ENCODE peak calls at places on chromosomes 7 and 10, in seven cellular contexts. Y is SK-N-SH, Q is upper lobe of right lung, A is brain microvascular endothelial cell, O is psoas muscle, M is mucosa of descending colon, I is esophagus squamous epithelium. E is an unnamed sample.

GRCh38 chr10:49407552-49408137 is 11.8 kb upstream of the DRGX start:
- DNase-seq in Y (peak; percentile 83), Q (peak; percentile 87), A (peak; percentile 72), O (peak; percentile 73), M (peak; percentile 87), I (no peak), E (peak; percentile 61)

GRCh38 chr7:1946461-1947450 is 276.7 kb downstream of the ELFN1 start:
- DNase-seq in Y (no peak), Q (no peak), A (no peak), O (peak; percentile 4), M (no peak), I (no peak), E (no peak)

GRCh38 chr10:104304927-104305326 is 33.3 kb downstream of the ITPRIP start:
- DNase-seq in Y (no peak), Q (no peak), A (peak; percentile 11), O (no peak), M (no peak), I (no peak), E (no peak)

GRCh38 chr7:77434570-77434969 is 18.4 kb upstream of the GSAP start:
- DNase-seq in Y (no peak), Q (no peak), A (no peak), O (no peak), M (no peak), I (no peak), E (no peak)

GRCh38 chr7:131072505-131073091 is 255.1 kb upstream of the MKLN1 start:
- DNase-seq in Y (no peak), Q (no peak), A (no peak), O (no peak), M (no peak), I (no peak), E (peak; percentile 35)

GRCh38 chr10:132518572-132519381 is 18.8 kb upstream of the INPP5A start:
- DNase-seq in Y (no peak), Q (peak; percentile 90), A (no peak), O (no peak), M (peak; percentile 92), I (no peak), E (peak; percentile 40)

GRCh38 chr10:109880886-109881467 is 42.3 kb downstream of the XPNPEP1 start:
- DNase-seq in Y (no peak), Q (no peak), A (no peak), O (no peak), M (no peak), I (no peak), E (no peak)

GRCh38 chr7:42238709-42239395 is 1.8 kb upstream of the GLI3 start:
- DNase-seq in Y (no peak), Q (no peak), A (peak; percentile 76), O (peak; percentile 26), M (no peak), I (no peak), E (peak; percentile 69)

GRCh38 chr10:132065491-132066105 is at the start of gene JAKMIP3:
- DNase-seq in Y (no peak), Q (peak; percentile 64), A (peak; percentile 93), O (peak; percentile 54), M (no peak), I (no peak), E (peak; percentile 76)

GRCh38 chr7:71776726-71777125 is 635.4 kb downstream of the CALN1 start:
- DNase-seq in Y (no peak), Q (no peak), A (no peak), O (no peak), M (no peak), I (no peak), E (no peak)

GRCh38 chr7:102253076-102253972 is 33.3 kb upstream of the SH2B2 start:
- DNase-seq in Y (no peak), Q (no peak), A (no peak), O (no peak), M (no peak), I (no peak), E (no peak)

GRCh38 chr7:11667810-11668185 is 164.2 kb downstream of the THSD7A start:
- DNase-seq in Y (no peak), Q (no peak), A (no peak), O (no peak), M (no peak), I (no peak), E (no peak)

GRCh38 chr7:48085433-48085791 is 3.7 kb upstream of the UPP1 start:
- DNase-seq in Y (no peak), Q (no peak), A (no peak), O (no peak), M (no peak), I (no peak), E (no peak)

GRCh38 chr10:62831346-62831745 is 15.2 kb upstream of the EGR2 start:
- DNase-seq in Y (no peak), Q (no peak), A (peak; percentile 83), O (no peak), M (no peak), I (no peak), E (no peak)

GRCh38 chr10:9097206-9097990 is 1042.9 kb downstream of the GATA3 start:
- DNase-seq in Y (no peak), Q (no peak), A (no peak), O (no peak), M (no peak), I (no peak), E (peak; percentile 11)

GRCh38 chr10:15433850-15434537 is 62.9 kb upstream of the FAM171A1 start:
- DNase-seq in Y (peak; percentile 58), Q (no peak), A (peak; percentile 45), O (no peak), M (no peak), I (no peak), E (peak; percentile 33)

GRCh38 chr10:96833220-96834001 is 1.3 kb downstream of the LCOR start:
- DNase-seq in Y (peak; percentile 47), Q (no peak), A (no peak), O (peak; percentile 33), M (no peak), I (no peak), E (peak; percentile 25)

GRCh38 chr10:74841265-74841973 is 15.0 kb downstream of the KAT6B start:
- DNase-seq in Y (no peak), Q (no peak), A (peak; percentile 18), O (no peak), M (no peak), I (no peak), E (no peak)

GRCh38 chr7:22109761-22110160 is 164.1 kb upstream of the CDCA7L start:
- DNase-seq in Y (peak; percentile 35), Q (no peak), A (peak; percentile 9), O (no peak), M (peak; percentile 41), I (no peak), E (peak; percentile 16)
- TF ChIP-seq CTCF in Y (no peak), Q (no peak), A (peak; percentile 65), O (no peak), M (no peak), I (no peak), E (peak; percentile 56)

GRCh38 chr10:13337827-13338196 is 10.3 kb downstream of the SEPHS1 start:
- DNase-seq in Y (no peak), Q (no peak), A (no peak), O (no peak), M (peak; percentile 58), I (no peak), E (no peak)
- H3K36me3 ChIP-seq in Y (peaks cover 8% of the 10 kb centered on the region), Q (peaks cover 21% of the 10 kb centered on the region), A (peaks cover 19% of the 10 kb centered on the region), O (peaks cover 4% of the 10 kb centered on the region), M (no peaks in the 10 kb centered on the region), I (peaks cover 24% of the 10 kb centered on the region), E (peaks cover 2% of the 10 kb centered on the region)

GRCh38 chr7:18570890-18571478 is 75.4 kb downstream of the HDAC9 start:
- DNase-seq in Y (peak; percentile 65), Q (no peak), A (peak; percentile 31), O (no peak), M (no peak), I (no peak), E (peak; percentile 54)
- TF ChIP-seq CTCF in Y (peak; percentile 93), Q (peak; percentile 48), A (peak; percentile 34), O (peak; percentile 54), M (no peak), I (peak; percentile 35), E (peak; percentile 28)

GRCh38 chr10:122875843-122876492 is 3.4 kb downstream of the FAM24B start:
- DNase-seq in Y (no peak), Q (no peak), A (no peak), O (no peak), M (no peak), I (no peak), E (no peak)
- H3K36me3 ChIP-seq in Y (no peaks in the 10 kb centered on the region), Q (no peaks in the 10 kb centered on the region), A (no peaks in the 10 kb centered on the region), O (no peaks in the 10 kb centered on the region), M (no peaks in the 10 kb centered on the region), I (no peaks in the 10 kb centered on the region), E (no peaks in the 10 kb centered on the region)

GRCh38 chr7:94004024-94004945 is at the start of gene BET1:
- DNase-seq in Y (peak; percentile 93), Q (peak; percentile 97), A (peak; percentile 94), O (peak; percentile 94), M (peak; percentile 93), I (peak; percentile 78), E (peak; percentile 93)
- TF ChIP-seq CTCF in Y (no peak), Q (no peak), A (no peak), O (no peak), M (no peak), I (no peak), E (no peak)

GRCh38 chr10:32155075-32155516 is 98.9 kb upstream of the KIF5B start:
- DNase-seq in Y (no peak), Q (no peak), A (peak; percentile 80), O (no peak), M (no peak), I (no peak), E (peak; percentile 77)
- H3K36me3 ChIP-seq in Y (no peaks in the 10 kb centered on the region), Q (no peaks in the 10 kb centered on the region), A (no peaks in the 10 kb centered on the region), O (no peaks in the 10 kb centered on the region), M (no peaks in the 10 kb centered on the region), I (no peaks in the 10 kb centered on the region), E (no peaks in the 10 kb centered on the region)

GRCh38 chr7:69019437-69019836 is 578.8 kb upstream of the AUTS2 start:
- DNase-seq in Y (no peak), Q (no peak), A (no peak), O (no peak), M (no peak), I (no peak), E (no peak)

DNA sequence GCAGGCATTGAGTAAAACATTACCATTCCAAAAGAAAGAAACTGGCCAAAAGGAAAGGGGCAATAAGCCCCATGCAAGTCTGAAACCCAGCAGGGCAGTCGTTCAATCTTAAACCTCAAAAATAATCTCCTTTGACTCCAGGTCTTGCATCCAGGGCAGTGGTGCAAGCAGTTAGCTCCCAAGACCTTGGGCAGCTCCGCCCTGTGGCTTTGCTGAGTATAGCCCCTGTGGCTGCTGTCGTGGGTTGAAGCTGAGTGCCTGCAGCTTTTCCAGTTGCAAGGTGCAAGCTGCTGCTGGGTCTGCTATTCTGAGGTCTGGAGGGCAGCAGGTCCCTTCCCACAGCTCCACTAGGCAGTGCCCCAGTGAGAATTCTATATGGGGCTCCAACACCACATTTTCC is 580.1 kb upstream of the AUTS2 start:
- DNase-seq in Y (no peak), Q (no peak), A (no peak), O (no peak), M (no peak), I (no peak), E (no peak)
- TF ChIP-seq CTCF in Y (peak; percentile 15), Q (no peak), A (no peak), O (no peak), M (no peak), I (no peak), E (no peak)